ENCODE peak calls at places on chromosomes 2 and 18, in five cellular contexts. One of them, this sample, is unnamed.
A peak's percentile ranks its signal among the peaks of the same experiment; 100 is the strongest.

GRCh38 chr2:168568476-168569227 is 112.6 kb downstream of the CERS6 start:
- DNase-seq in left lung: no peak
- DNase-seq in uterus: no peak
- DNase-seq in SK-N-SH: no peak
- DNase-seq in psoas muscle: no peak
- DNase-seq in this sample: no peak

GRCh38 chr2:182713611-182714010 is 2.4 kb upstream of the DNAJC10 start:
- DNase-seq in left lung: no peak
- DNase-seq in uterus: no peak
- DNase-seq in SK-N-SH: no peak
- DNase-seq in psoas muscle: no peak
- DNase-seq in this sample: no peak

GRCh38 chr18:389658-390357 is 110.7 kb downstream of the COLEC12 start:
- DNase-seq in left lung: no peak
- DNase-seq in uterus: no peak
- DNase-seq in SK-N-SH: no peak
- DNase-seq in psoas muscle: no peak
- DNase-seq in this sample: no peak

GRCh38 chr2:68829764-68830163 is 41.4 kb downstream of the BMP10 start:
- DNase-seq in left lung: no peak
- DNase-seq in uterus: no peak
- DNase-seq in SK-N-SH: no peak
- DNase-seq in psoas muscle: no peak
- DNase-seq in this sample: no peak

GRCh38 chr2:217853301-217853881 is 149.4 kb downstream of the TNS1 start:
- DNase-seq in left lung: no peak
- DNase-seq in uterus: peak; percentile 68
- DNase-seq in SK-N-SH: no peak
- DNase-seq in psoas muscle: peak; percentile 73
- DNase-seq in this sample: peak; percentile 46

GRCh38 chr2:113602869-113603466 is 24.1 kb upstream of the RABL2A start:
- DNase-seq in left lung: no peak
- DNase-seq in uterus: no peak
- DNase-seq in SK-N-SH: no peak
- DNase-seq in psoas muscle: no peak
- DNase-seq in this sample: no peak

GRCh38 chr2:185069107-185069506 is 470.8 kb downstream of the ZNF804A start:
- DNase-seq in left lung: no peak
- DNase-seq in uterus: no peak
- DNase-seq in SK-N-SH: no peak
- DNase-seq in psoas muscle: no peak
- DNase-seq in this sample: no peak

GRCh38 chr2:239223330-239224248 is 177.2 kb downstream of the HDAC4 start:
- DNase-seq in left lung: peak; percentile 84
- DNase-seq in uterus: peak; percentile 48
- DNase-seq in SK-N-SH: no peak
- DNase-seq in psoas muscle: peak; percentile 56
- DNase-seq in this sample: no peak

GRCh38 chr2:80302465-80303005 is 2.0 kb downstream of the LRRTM1 start:
- DNase-seq in left lung: peak; percentile 47
- DNase-seq in uterus: no peak
- DNase-seq in SK-N-SH: peak; percentile 42
- DNase-seq in psoas muscle: no peak
- DNase-seq in this sample: no peak

GRCh38 chr2:44723921-44724320 is 217.6 kb upstream of the SIX3 start:
- DNase-seq in left lung: no peak
- DNase-seq in uterus: no peak
- DNase-seq in SK-N-SH: no peak
- DNase-seq in psoas muscle: no peak
- DNase-seq in this sample: no peak
- H3K4me1 ChIP-seq in left lung: no peaks in the 10 kb centered on the region
- H3K4me1 ChIP-seq in uterus: no peaks in the 10 kb centered on the region
- H3K4me1 ChIP-seq in SK-N-SH: no peaks in the 10 kb centered on the region
- H3K4me1 ChIP-seq in psoas muscle: peaks cover 5% of the 10 kb centered on the region
- H3K4me1 ChIP-seq in this sample: peaks cover 13% of the 10 kb centered on the region

DNA sequence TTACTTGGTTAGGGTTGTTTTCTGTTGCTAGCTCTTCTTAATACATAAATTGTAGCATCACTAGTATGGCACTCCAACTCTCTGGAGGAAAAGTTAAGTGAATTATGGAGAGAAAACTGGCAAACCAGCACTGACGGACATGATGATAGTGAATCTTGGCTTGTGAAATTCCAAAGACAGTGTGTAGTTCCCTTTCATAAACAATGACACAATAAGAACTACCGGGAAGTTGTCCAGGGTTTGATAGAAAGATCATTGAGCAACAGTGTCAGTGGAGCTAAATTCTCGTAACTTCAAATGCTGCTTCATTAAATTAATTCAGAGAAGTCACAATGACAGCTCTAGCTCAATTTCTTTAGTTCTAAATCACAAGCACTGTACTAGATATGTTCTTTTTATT is 66.5 kb downstream of the RIT2 start:
- DNase-seq in left lung: no peak
- DNase-seq in uterus: no peak
- DNase-seq in SK-N-SH: no peak
- DNase-seq in psoas muscle: no peak
- DNase-seq in this sample: no peak
- TF ChIP-seq CTCF in left lung: no peak
- TF ChIP-seq CTCF in uterus: no peak
- TF ChIP-seq CTCF in SK-N-SH: no peak
- TF ChIP-seq CTCF in psoas muscle: no peak
- TF ChIP-seq CTCF in this sample: no peak

DNA sequence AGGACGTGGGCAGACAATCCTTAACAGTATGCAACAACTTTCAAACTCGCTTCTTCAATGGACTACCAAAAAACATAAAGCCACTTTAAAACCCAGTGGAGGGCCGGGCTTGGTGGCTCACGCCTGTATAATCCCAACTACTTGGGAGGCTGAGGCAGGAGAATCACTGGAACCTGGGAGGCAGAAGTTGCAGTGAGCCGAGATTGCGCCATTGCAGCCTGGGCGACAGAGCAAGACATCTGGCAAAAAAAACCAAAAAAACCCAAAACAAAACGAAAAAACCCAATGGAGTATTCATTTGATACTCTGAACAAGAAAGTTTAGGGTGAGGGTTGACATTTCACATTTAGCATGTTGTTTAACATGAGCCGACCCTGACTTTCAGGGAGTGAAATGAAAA is 14.0 kb downstream of the RNF125 start:
- DNase-seq in left lung: no peak
- DNase-seq in uterus: no peak
- DNase-seq in SK-N-SH: no peak
- DNase-seq in psoas muscle: no peak
- DNase-seq in this sample: no peak
- H3K4me1 ChIP-seq in left lung: no peaks in the 10 kb centered on the region
- H3K4me1 ChIP-seq in uterus: no peaks in the 10 kb centered on the region
- H3K4me1 ChIP-seq in SK-N-SH: no peaks in the 10 kb centered on the region
- H3K4me1 ChIP-seq in psoas muscle: no peaks in the 10 kb centered on the region
- H3K4me1 ChIP-seq in this sample: no peaks in the 10 kb centered on the region

GRCh38 chr2:37020212-37020886 is 54.0 kb upstream of the STRN start:
- DNase-seq in left lung: no peak
- DNase-seq in uterus: peak; percentile 70
- DNase-seq in SK-N-SH: peak; percentile 25
- DNase-seq in psoas muscle: peak; percentile 72
- DNase-seq in this sample: no peak

GRCh38 chr2:37026050-37026449 is 58.1 kb downstream of the HEATR5B start:
- DNase-seq in left lung: no peak
- DNase-seq in uterus: no peak
- DNase-seq in SK-N-SH: peak; percentile 14
- DNase-seq in psoas muscle: no peak
- DNase-seq in this sample: peak; percentile 29

GRCh38 chr2:37020887-37021796 is 54.8 kb upstream of the STRN start:
- DNase-seq in left lung: no peak
- DNase-seq in uterus: no peak
- DNase-seq in SK-N-SH: no peak
- DNase-seq in psoas muscle: no peak
- DNase-seq in this sample: no peak
- TF ChIP-seq CTCF in left lung: no peak
- TF ChIP-seq CTCF in uterus: no peak
- TF ChIP-seq CTCF in SK-N-SH: no peak
- TF ChIP-seq CTCF in psoas muscle: no peak
- TF ChIP-seq CTCF in this sample: no peak

GRCh38 chr2:213161759-213162514 is 10.5 kb upstream of the IKZF2 start:
- DNase-seq in left lung: no peak
- DNase-seq in uterus: no peak
- DNase-seq in SK-N-SH: no peak
- DNase-seq in psoas muscle: no peak
- DNase-seq in this sample: no peak
- H3K4me1 ChIP-seq in left lung: no peaks in the 10 kb centered on the region
- H3K4me1 ChIP-seq in uterus: no peaks in the 10 kb centered on the region
- H3K4me1 ChIP-seq in SK-N-SH: peaks cover 10% of the 10 kb centered on the region
- H3K4me1 ChIP-seq in psoas muscle: peaks cover 4% of the 10 kb centered on the region
- H3K4me1 ChIP-seq in this sample: no peaks in the 10 kb centered on the region

DNA sequence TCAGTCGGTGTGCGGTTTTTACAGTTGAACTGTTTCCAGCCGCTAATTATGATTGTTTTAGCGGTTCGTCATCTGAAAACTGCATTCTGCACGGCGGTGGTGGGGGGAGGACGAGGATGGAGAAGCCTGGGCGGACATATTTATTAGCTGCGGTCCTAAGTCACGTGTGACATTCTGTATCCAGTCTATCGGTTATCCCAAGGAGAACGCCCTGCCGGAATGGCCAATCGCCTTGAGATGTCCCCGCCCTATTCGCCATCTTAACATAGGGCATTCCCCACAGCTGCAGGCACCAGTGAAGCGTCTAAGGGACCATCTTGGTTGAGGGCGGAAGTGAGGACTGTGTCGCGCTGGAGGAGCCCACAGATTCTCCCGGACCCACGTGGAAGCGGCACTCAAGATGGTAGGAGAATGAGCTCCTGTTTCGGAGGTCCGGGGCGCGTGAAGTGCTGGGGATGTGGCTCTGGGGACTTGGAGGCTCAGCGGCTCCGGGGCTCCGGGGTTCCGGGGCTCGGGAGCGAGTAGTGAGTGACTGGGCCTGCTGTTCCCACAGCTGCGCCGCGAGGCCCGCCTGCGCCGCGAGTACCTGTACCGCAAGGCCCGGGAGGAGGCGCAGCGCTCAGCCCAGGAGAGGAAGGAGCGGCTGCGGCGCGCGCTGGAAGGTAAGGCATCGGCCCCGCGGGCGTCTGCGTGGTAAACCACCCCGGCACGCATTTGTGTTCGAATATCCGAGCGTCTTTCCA is at the start of gene IMP4:
- DNase-seq in left lung: peak; percentile 94
- DNase-seq in uterus: peak; percentile 96
- DNase-seq in SK-N-SH: peak; percentile 90
- DNase-seq in psoas muscle: peak; percentile 96
- DNase-seq in this sample: peak; percentile 99
- TF ChIP-seq CTCF in left lung: peak; percentile 14
- TF ChIP-seq CTCF in uterus: peak; percentile 31
- TF ChIP-seq CTCF in SK-N-SH: peak; percentile 43
- TF ChIP-seq CTCF in psoas muscle: peak; percentile 26
- TF ChIP-seq CTCF in this sample: peak; percentile 44